ENCODE peak calls at places on chromosomes 11 and 22, in six cellular contexts. A is lower lobe of right lung; Y is stimulated activated effector memory CD8-positive, alpha-beta T cell treated with anti-CD3 and anti-CD28 coated beads, Interleukin-12 subunit alpha, Interleukin-12 subunit beta, amount 100 ng/mL, for 72 hours; I is IMR-90; X is PC-3; P is left ventricle myocardium superior. V is an unnamed sample.

GRCh38 chr22:35205956-35206355 is 51.3 kb upstream of the HMGXB4 start:
- ATAC-seq in A (no peak), Y (no peak), I (peak), X (no peak), P (no peak), V (no peak)

GRCh38 chr11:129699711-129700304 is 115.8 kb upstream of the TMEM45B start:
- ATAC-seq in A (no peak), Y (no peak), I (no peak), X (no peak), P (no peak), V (no peak)

GRCh38 chr11:93131709-93132108 is 66.1 kb downstream of the SLC36A4 start:
- ATAC-seq in A (no peak), Y (no peak), I (no peak), X (no peak), P (no peak), V (no peak)

GRCh38 chr11:6737872-6738466 is 33.8 kb downstream of the OR2AG2 start:
- ATAC-seq in A (peak), Y (peak), I (peak), X (peak), P (peak), V (peak)

GRCh38 chr11:45930951-45931563 is 8.6 kb downstream of the LARGE2 start:
- ATAC-seq in A (no peak), Y (no peak), I (peak), X (no peak), P (peak), V (no peak)

GRCh38 chr22:19440411-19441195 is 6.9 kb downstream of the C22orf39 start:
- ATAC-seq in A (no peak), Y (no peak), I (no peak), X (no peak), P (peak), V (no peak)

GRCh38 chr11:1308745-1309497 is 511 bp downstream of the TOLLIP start:
- ATAC-seq in A (peak), Y (no peak), I (peak), X (peak), P (peak), V (peak)

GRCh38 chr11:119065369-119065768 is 2.2 kb upstream of the VPS11 start:
- ATAC-seq in A (no peak), Y (peak), I (no peak), X (no peak), P (no peak), V (peak)

GRCh38 chr11:76810151-76810853 is 27.1 kb downstream of the TSKU start:
- ATAC-seq in A (peak), Y (peak), I (peak), X (peak), P (no peak), V (peak)

GRCh38 chr22:38504731-38505594 is 1.1 kb downstream of the DDX17 start:
- ATAC-seq in A (peak), Y (no peak), I (no peak), X (no peak), P (peak), V (peak)

GRCh38 chr11:78203184-78203583 is 14.5 kb downstream of the USP35 start:
- ATAC-seq in A (peak), Y (peak), I (no peak), X (no peak), P (no peak), V (peak)

GRCh38 chr11:85831050-85831449 is 20.1 kb upstream of the SYTL2 start:
- ATAC-seq in A (no peak), Y (no peak), I (no peak), X (peak), P (no peak), V (no peak)

GRCh38 chr11:20363149-20363499 is 390 bp upstream of the HTATIP2 start:
- ATAC-seq in A (peak), Y (no peak), I (no peak), X (no peak), P (no peak), V (no peak)

GRCh38 chr11:121340010-121340580 is 47.5 kb downstream of the SC5D start:
- ATAC-seq in A (no peak), Y (no peak), I (no peak), X (no peak), P (no peak), V (no peak)

GRCh38 chr11:65487467-65488272 is 11.2 kb upstream of the MALAT1 start:
- ATAC-seq in A (peak), Y (peak), I (peak), X (peak), P (peak), V (peak)

GRCh38 chr11:83092488-83093384 is 21.0 kb upstream of the RAB30 start:
- ATAC-seq in A (no peak), Y (no peak), I (peak), X (peak), P (no peak), V (no peak)

GRCh38 chr22:19038728-19039447 is 83.3 kb downstream of the DGCR2 start:
- ATAC-seq in A (no peak), Y (no peak), I (no peak), X (no peak), P (no peak), V (no peak)

GRCh38 chr11:85123752-85124231 is 503.4 kb downstream of the DLG2 start:
- ATAC-seq in A (no peak), Y (no peak), I (no peak), X (no peak), P (no peak), V (no peak)

GRCh38 chr11:103515283-103515682 is 406.1 kb downstream of the DYNC2H1 start:
- ATAC-seq in A (no peak), Y (no peak), I (no peak), X (no peak), P (no peak), V (no peak)

GRCh38 chr11:61777234-61778090 is 14.9 kb downstream of the TMEM258 start:
- ATAC-seq in A (peak), Y (peak), I (no peak), X (peak), P (peak), V (peak)

GRCh38 chr22:17831527-17832251 is 57.4 kb upstream of the BID start:
- ATAC-seq in A (no peak), Y (no peak), I (no peak), X (no peak), P (no peak), V (no peak)

GRCh38 chr11:73520358-73521061 is 77.4 kb downstream of the FAM168A start:
- ATAC-seq in A (no peak), Y (no peak), I (no peak), X (no peak), P (no peak), V (peak)

GRCh38 chr11:128919192-128919591 is 23.5 kb downstream of the TP53AIP1 start:
- ATAC-seq in A (no peak), Y (no peak), I (no peak), X (no peak), P (no peak), V (no peak)

GRCh38 chr11:130428271-130428670 is at the start of gene ADAMTS8:
- ATAC-seq in A (peak), Y (peak), I (peak), X (no peak), P (peak), V (no peak)

GRCh38 chr11:46520971-46521745 is 72.7 kb downstream of the AMBRA1 start:
- ATAC-seq in A (no peak), Y (no peak), I (peak), X (peak), P (peak), V (no peak)

GRCh38 chr11:16817321-16817720 is 78.9 kb downstream of the C11orf58 start:
- ATAC-seq in A (peak), Y (no peak), I (no peak), X (no peak), P (peak), V (no peak)

GRCh38 chr11:85827768-85828639 is 17.1 kb upstream of the SYTL2 start:
- ATAC-seq in A (peak), Y (peak), I (peak), X (peak), P (no peak), V (peak)

GRCh38 chr22:50112151-50113118 is 22.6 kb downstream of the MOV10L1 start:
- ATAC-seq in A (peak), Y (peak), I (peak), X (peak), P (no peak), V (peak)